ENCODE peak calls at places on chromosomes 12 and 14, in seven cellular contexts. G, W, K, F, L, M and D are unnamed samples.

GRCh38 chr12:128138125-128138524 is 128.8 kb upstream of the TMEM132C start:
- DNase-seq in K (no peak), G (no peak), W (no peak), M (no peak), F (no peak), L (no peak), D (no peak)

GRCh38 chr14:51776102-51776894 is 84.1 kb upstream of the GNG2 start:
- DNase-seq in M (no peak), W (peak), K (peak), G (peak), L (peak), F (no peak), D (no peak)

GRCh38 chr14:74945852-74946658 is 9.3 kb downstream of the PGF start:
- DNase-seq in K (peak), L (peak), F (peak), G (peak), W (peak), M (peak), D (peak)

GRCh38 chr12:4273651-4274395 is at the start of gene CCND2:
- DNase-seq in W (peak), G (peak), M (peak), F (peak), K (peak), L (peak), D (peak)

GRCh38 chr12:28517101-28517500 is 326.8 kb downstream of the CCDC91 start:
- DNase-seq in K (no peak), L (no peak), F (no peak), G (no peak), M (no peak), W (no peak), D (no peak)

GRCh38 chr12:54217309-54217661 is 28.5 kb upstream of the SMUG1 start:
- DNase-seq in K (no peak), M (no peak), G (no peak), L (no peak), F (no peak), W (no peak), D (no peak)

GRCh38 chr12:115771065-115771464 is 506.4 kb downstream of the MED13L start:
- DNase-seq in K (no peak), L (no peak), M (no peak), F (no peak), W (peak), G (no peak), D (peak)

GRCh38 chr12:2683283-2684025 is 111.3 kb upstream of the FKBP4 start:
- DNase-seq in L (no peak), M (no peak), G (no peak), W (no peak), F (no peak), K (no peak), D (no peak)

GRCh38 chr12:116127858-116128257 is 149.6 kb downstream of the MED13L start:
- DNase-seq in L (no peak), M (no peak), W (no peak), K (no peak), G (no peak), F (no peak), D (no peak)

GRCh38 chr12:53530056-53530455 is 22.8 kb upstream of the NPFF start:
- DNase-seq in K (no peak), F (no peak), L (no peak), M (no peak), W (no peak), G (no peak), D (no peak)

GRCh38 chr12:59164226-59164625 is 243.9 kb upstream of the LRIG3 start:
- DNase-seq in M (no peak), L (no peak), G (no peak), F (no peak), K (peak), W (no peak), D (no peak)

GRCh38 chr12:65643171-65643570 is 181.1 kb upstream of the HMGA2 start:
- DNase-seq in F (no peak), L (peak), K (no peak), M (no peak), W (no peak), G (no peak), D (no peak)